ENCODE peak calls at places on chromosomes 4 and X, in nine cellular contexts. One of them, this sample, is unnamed.

GRCh38 chrX:15864629-15865028 is 10.0 kb upstream of the AP1S2 start:
- DNase-seq in upper lobe of right lung: no peak
- DNase-seq in lung: no peak
- DNase-seq in neuronal stem cell: no peak
- DNase-seq in CD4-positive, alpha-beta memory T cell: no peak
- DNase-seq in colonic mucosa: no peak
- DNase-seq in body of pancreas: no peak
- DNase-seq in pancreas: no peak
- DNase-seq in vagina: no peak
- DNase-seq in this sample: no peak

GRCh38 chr4:175776217-175776616 is 35.8 kb downstream of the GPM6A start:
- DNase-seq in upper lobe of right lung: no peak
- DNase-seq in lung: no peak
- DNase-seq in neuronal stem cell: no peak
- DNase-seq in CD4-positive, alpha-beta memory T cell: no peak
- DNase-seq in colonic mucosa: no peak
- DNase-seq in body of pancreas: peak; percentile 8
- DNase-seq in pancreas: no peak
- DNase-seq in vagina: no peak
- DNase-seq in this sample: no peak

GRCh38 chr4:171676555-171677215 is 136.5 kb upstream of the GALNTL6 start:
- DNase-seq in upper lobe of right lung: no peak
- DNase-seq in lung: no peak
- DNase-seq in neuronal stem cell: no peak
- DNase-seq in CD4-positive, alpha-beta memory T cell: no peak
- DNase-seq in colonic mucosa: no peak
- DNase-seq in body of pancreas: no peak
- DNase-seq in pancreas: no peak
- DNase-seq in vagina: no peak
- DNase-seq in this sample: no peak

GRCh38 chr4:76831475-76832390 is 66.2 kb downstream of the SOWAHB start:
- DNase-seq in upper lobe of right lung: no peak
- DNase-seq in lung: no peak
- DNase-seq in neuronal stem cell: no peak
- DNase-seq in CD4-positive, alpha-beta memory T cell: no peak
- DNase-seq in colonic mucosa: peak; percentile 30
- DNase-seq in body of pancreas: no peak
- DNase-seq in pancreas: no peak
- DNase-seq in vagina: no peak
- DNase-seq in this sample: no peak

GRCh38 chrX:154457491-154458115 is 478 bp upstream of the PLXNA3 start:
- DNase-seq in upper lobe of right lung: peak; percentile 78
- DNase-seq in lung: no peak
- DNase-seq in neuronal stem cell: no peak
- DNase-seq in CD4-positive, alpha-beta memory T cell: peak; percentile 78
- DNase-seq in colonic mucosa: peak; percentile 45
- DNase-seq in body of pancreas: peak; percentile 68
- DNase-seq in pancreas: peak; percentile 67
- DNase-seq in vagina: no peak
- DNase-seq in this sample: no peak

GRCh38 chrX:74242050-74242449 is 61.9 kb upstream of the ZCCHC13 start:
- DNase-seq in upper lobe of right lung: no peak
- DNase-seq in lung: no peak
- DNase-seq in neuronal stem cell: no peak
- DNase-seq in CD4-positive, alpha-beta memory T cell: no peak
- DNase-seq in colonic mucosa: no peak
- DNase-seq in body of pancreas: no peak
- DNase-seq in pancreas: no peak
- DNase-seq in vagina: no peak
- DNase-seq in this sample: no peak

GRCh38 chr4:129344058-129344457 is 248.1 kb downstream of the C4orf33 start:
- DNase-seq in upper lobe of right lung: no peak
- DNase-seq in lung: no peak
- DNase-seq in neuronal stem cell: peak; percentile 26
- DNase-seq in CD4-positive, alpha-beta memory T cell: no peak
- DNase-seq in colonic mucosa: peak; percentile 49
- DNase-seq in body of pancreas: peak; percentile 29
- DNase-seq in pancreas: no peak
- DNase-seq in vagina: no peak
- DNase-seq in this sample: no peak

GRCh38 chr4:59571805-59572430 is 1628.2 kb upstream of the ADGRL3 start:
- DNase-seq in upper lobe of right lung: no peak
- DNase-seq in lung: no peak
- DNase-seq in neuronal stem cell: no peak
- DNase-seq in CD4-positive, alpha-beta memory T cell: no peak
- DNase-seq in colonic mucosa: no peak
- DNase-seq in body of pancreas: no peak
- DNase-seq in pancreas: no peak
- DNase-seq in vagina: no peak
- DNase-seq in this sample: no peak

GRCh38 chrX:6382284-6382683 is 152.6 kb downstream of the VCX3A start:
- DNase-seq in upper lobe of right lung: no peak
- DNase-seq in lung: no peak
- DNase-seq in neuronal stem cell: no peak
- DNase-seq in CD4-positive, alpha-beta memory T cell: no peak
- DNase-seq in colonic mucosa: no peak
- DNase-seq in body of pancreas: peak; percentile 14
- DNase-seq in pancreas: no peak
- DNase-seq in vagina: no peak
- DNase-seq in this sample: no peak

GRCh38 chr4:125735107-125735506 is 420.4 kb downstream of the FAT4 start:
- DNase-seq in upper lobe of right lung: no peak
- DNase-seq in lung: peak; percentile 59
- DNase-seq in neuronal stem cell: peak; percentile 46
- DNase-seq in CD4-positive, alpha-beta memory T cell: no peak
- DNase-seq in colonic mucosa: no peak
- DNase-seq in body of pancreas: peak; percentile 31
- DNase-seq in pancreas: no peak
- DNase-seq in vagina: no peak
- DNase-seq in this sample: no peak

GRCh38 chr4:143586080-143586479 is 72.6 kb downstream of the SMARCA5 start:
- DNase-seq in upper lobe of right lung: no peak
- DNase-seq in lung: no peak
- DNase-seq in neuronal stem cell: no peak
- DNase-seq in CD4-positive, alpha-beta memory T cell: no peak
- DNase-seq in colonic mucosa: no peak
- DNase-seq in body of pancreas: no peak
- DNase-seq in pancreas: no peak
- DNase-seq in vagina: no peak
- DNase-seq in this sample: no peak

GRCh38 chr4:48706741-48707140 is 73.3 kb downstream of the FRYL start:
- DNase-seq in upper lobe of right lung: no peak
- DNase-seq in lung: no peak
- DNase-seq in neuronal stem cell: no peak
- DNase-seq in CD4-positive, alpha-beta memory T cell: no peak
- DNase-seq in colonic mucosa: no peak
- DNase-seq in body of pancreas: peak; percentile 9
- DNase-seq in pancreas: no peak
- DNase-seq in vagina: no peak
- DNase-seq in this sample: no peak

GRCh38 chrX:155880586-155881157 is 473 bp upstream of the VAMP7 start:
- DNase-seq in upper lobe of right lung: no peak
- DNase-seq in lung: no peak
- DNase-seq in neuronal stem cell: no peak
- DNase-seq in CD4-positive, alpha-beta memory T cell: no peak
- DNase-seq in colonic mucosa: no peak
- DNase-seq in body of pancreas: no peak
- DNase-seq in pancreas: no peak
- DNase-seq in vagina: no peak
- DNase-seq in this sample: no peak

GRCh38 chrX:16487620-16488380 is 162.2 kb upstream of the S100G start:
- DNase-seq in upper lobe of right lung: no peak
- DNase-seq in lung: no peak
- DNase-seq in neuronal stem cell: no peak
- DNase-seq in CD4-positive, alpha-beta memory T cell: no peak
- DNase-seq in colonic mucosa: no peak
- DNase-seq in body of pancreas: no peak
- DNase-seq in pancreas: no peak
- DNase-seq in vagina: no peak
- DNase-seq in this sample: no peak

GRCh38 chr4:187478292-187479205 is 517.0 kb upstream of the ZFP42 start:
- DNase-seq in upper lobe of right lung: no peak
- DNase-seq in lung: no peak
- DNase-seq in neuronal stem cell: no peak
- DNase-seq in CD4-positive, alpha-beta memory T cell: no peak
- DNase-seq in colonic mucosa: no peak
- DNase-seq in body of pancreas: no peak
- DNase-seq in pancreas: no peak
- DNase-seq in vagina: no peak
- DNase-seq in this sample: no peak

GRCh38 chrX:28979876-28980275 is 392.6 kb downstream of the IL1RAPL1 start:
- DNase-seq in upper lobe of right lung: no peak
- DNase-seq in lung: no peak
- DNase-seq in neuronal stem cell: no peak
- DNase-seq in CD4-positive, alpha-beta memory T cell: no peak
- DNase-seq in colonic mucosa: no peak
- DNase-seq in body of pancreas: no peak
- DNase-seq in pancreas: no peak
- DNase-seq in vagina: no peak
- DNase-seq in this sample: no peak

GRCh38 chrX:38215141-38215540 is 5.5 kb downstream of the SRPX start:
- DNase-seq in upper lobe of right lung: no peak
- DNase-seq in lung: no peak
- DNase-seq in neuronal stem cell: no peak
- DNase-seq in CD4-positive, alpha-beta memory T cell: no peak
- DNase-seq in colonic mucosa: no peak
- DNase-seq in body of pancreas: no peak
- DNase-seq in pancreas: no peak
- DNase-seq in vagina: no peak
- DNase-seq in this sample: no peak

GRCh38 chr4:77006753-77007355 is 57.3 kb downstream of the SEPTIN11 start:
- DNase-seq in upper lobe of right lung: no peak
- DNase-seq in lung: no peak
- DNase-seq in neuronal stem cell: no peak
- DNase-seq in CD4-positive, alpha-beta memory T cell: no peak
- DNase-seq in colonic mucosa: no peak
- DNase-seq in body of pancreas: no peak
- DNase-seq in pancreas: no peak
- DNase-seq in vagina: no peak
- DNase-seq in this sample: no peak

GRCh38 chr4:67131224-67131623 is 414.1 kb downstream of the CENPC start:
- DNase-seq in upper lobe of right lung: no peak
- DNase-seq in lung: no peak
- DNase-seq in neuronal stem cell: no peak
- DNase-seq in CD4-positive, alpha-beta memory T cell: no peak
- DNase-seq in colonic mucosa: no peak
- DNase-seq in body of pancreas: no peak
- DNase-seq in pancreas: no peak
- DNase-seq in vagina: no peak
- DNase-seq in this sample: no peak

GRCh38 chr4:184731056-184731455 is 2.8 kb downstream of the CENPU start:
- DNase-seq in upper lobe of right lung: no peak
- DNase-seq in lung: no peak
- DNase-seq in neuronal stem cell: no peak
- DNase-seq in CD4-positive, alpha-beta memory T cell: no peak
- DNase-seq in colonic mucosa: no peak
- DNase-seq in body of pancreas: no peak
- DNase-seq in pancreas: no peak
- DNase-seq in vagina: no peak
- DNase-seq in this sample: no peak

GRCh38 chrX:134642394-134642793 is 15.9 kb downstream of the PLAC1 start:
- DNase-seq in upper lobe of right lung: no peak
- DNase-seq in lung: no peak
- DNase-seq in neuronal stem cell: no peak
- DNase-seq in CD4-positive, alpha-beta memory T cell: no peak
- DNase-seq in colonic mucosa: no peak
- DNase-seq in body of pancreas: no peak
- DNase-seq in pancreas: no peak
- DNase-seq in vagina: no peak
- DNase-seq in this sample: no peak

GRCh38 chr4:173522874-173523395 is 7.1 kb downstream of the HAND2 start:
- DNase-seq in upper lobe of right lung: no peak
- DNase-seq in lung: no peak
- DNase-seq in neuronal stem cell: no peak
- DNase-seq in CD4-positive, alpha-beta memory T cell: no peak
- DNase-seq in colonic mucosa: no peak
- DNase-seq in body of pancreas: no peak
- DNase-seq in pancreas: no peak
- DNase-seq in vagina: no peak
- DNase-seq in this sample: no peak
- H3K27me3 ChIP-seq in upper lobe of right lung: peaks cover 98% of the 10 kb centered on the region
- H3K27me3 ChIP-seq in lung: peaks cover 14% of the 10 kb centered on the region
- H3K27me3 ChIP-seq in neuronal stem cell: peaks cover 81% of the 10 kb centered on the region
- H3K27me3 ChIP-seq in CD4-positive, alpha-beta memory T cell: peaks cover 97% of the 10 kb centered on the region
- H3K27me3 ChIP-seq in colonic mucosa: peaks cover 88% of the 10 kb centered on the region
- H3K27me3 ChIP-seq in body of pancreas: no peaks in the 10 kb centered on the region
- H3K27me3 ChIP-seq in pancreas: peaks cover 9% of the 10 kb centered on the region
- H3K27me3 ChIP-seq in vagina: peaks cover 4% of the 10 kb centered on the region
- H3K27me3 ChIP-seq in this sample: peaks cover 16% of the 10 kb centered on the region

GRCh38 chr4:38661371-38661770 is 2.6 kb upstream of the KLF3 start:
- DNase-seq in upper lobe of right lung: no peak
- DNase-seq in lung: no peak
- DNase-seq in neuronal stem cell: no peak
- DNase-seq in CD4-positive, alpha-beta memory T cell: no peak
- DNase-seq in colonic mucosa: no peak
- DNase-seq in body of pancreas: no peak
- DNase-seq in pancreas: no peak
- DNase-seq in vagina: no peak
- DNase-seq in this sample: no peak
- H3K27ac ChIP-seq in upper lobe of right lung: no peak overlapping the region
- H3K27ac ChIP-seq in lung: no peak overlapping the region
- H3K27ac ChIP-seq in neuronal stem cell: no peak overlapping the region
- H3K27ac ChIP-seq in CD4-positive, alpha-beta memory T cell: no peak overlapping the region
- H3K27ac ChIP-seq in colonic mucosa: no peak overlapping the region
- H3K27ac ChIP-seq in body of pancreas: no peak overlapping the region
- H3K27ac ChIP-seq in pancreas: no peak overlapping the region
- H3K27ac ChIP-seq in vagina: no peak overlapping the region
- H3K27ac ChIP-seq in this sample: no peak overlapping the region

DNA sequence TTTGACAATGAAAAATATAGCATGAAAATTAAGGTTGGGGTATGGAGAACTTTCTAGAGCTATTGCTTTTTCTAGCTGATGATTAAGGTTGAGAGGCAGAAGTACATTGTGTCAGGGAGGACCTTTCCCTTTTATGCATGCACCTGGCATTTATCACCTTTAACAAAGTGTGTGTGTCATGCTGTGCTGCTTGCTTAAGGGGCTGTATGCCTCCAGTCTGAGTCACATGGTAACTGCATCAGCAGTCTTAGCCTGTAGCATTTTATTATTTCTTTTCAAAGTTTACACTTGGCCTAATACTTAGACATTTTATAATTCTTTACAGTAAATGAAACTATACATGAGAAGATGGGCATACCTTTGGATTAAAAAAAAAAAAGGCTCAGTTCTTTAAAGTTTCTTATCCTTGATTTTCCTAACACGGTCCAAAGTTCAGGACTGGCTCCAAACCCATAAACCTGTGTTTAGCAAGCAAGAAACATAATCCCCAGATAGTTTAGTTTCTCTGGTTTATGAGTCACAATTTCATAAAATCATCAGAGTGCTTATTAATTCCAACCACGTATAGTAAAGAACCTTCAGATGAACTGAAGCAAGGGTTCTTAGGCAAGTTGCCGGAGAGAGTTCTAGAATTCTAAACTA is 14.5 kb downstream of the NPNT start:
- DNase-seq in upper lobe of right lung: no peak
- DNase-seq in lung: no peak
- DNase-seq in neuronal stem cell: no peak
- DNase-seq in CD4-positive, alpha-beta memory T cell: no peak
- DNase-seq in colonic mucosa: peak; percentile 53
- DNase-seq in body of pancreas: peak; percentile 25
- DNase-seq in pancreas: no peak
- DNase-seq in vagina: no peak
- DNase-seq in this sample: no peak
- H3K27me3 ChIP-seq in upper lobe of right lung: no peaks in the 10 kb centered on the region
- H3K27me3 ChIP-seq in lung: no peaks in the 10 kb centered on the region
- H3K27me3 ChIP-seq in neuronal stem cell: no peaks in the 10 kb centered on the region
- H3K27me3 ChIP-seq in CD4-positive, alpha-beta memory T cell: no peaks in the 10 kb centered on the region
- H3K27me3 ChIP-seq in colonic mucosa: no peaks in the 10 kb centered on the region
- H3K27me3 ChIP-seq in body of pancreas: no peaks in the 10 kb centered on the region
- H3K27me3 ChIP-seq in pancreas: no peaks in the 10 kb centered on the region
- H3K27me3 ChIP-seq in vagina: no peaks in the 10 kb centered on the region
- H3K27me3 ChIP-seq in this sample: no peaks in the 10 kb centered on the region

GRCh38 chr4:7362862-7363430 is 71.8 kb downstream of the PSAPL1 start:
- DNase-seq in upper lobe of right lung: no peak
- DNase-seq in lung: no peak
- DNase-seq in neuronal stem cell: no peak
- DNase-seq in CD4-positive, alpha-beta memory T cell: no peak
- DNase-seq in colonic mucosa: no peak
- DNase-seq in body of pancreas: no peak
- DNase-seq in pancreas: no peak
- DNase-seq in vagina: no peak
- DNase-seq in this sample: no peak
- H3K27ac ChIP-seq in upper lobe of right lung: no peak overlapping the region
- H3K27ac ChIP-seq in lung: no peak overlapping the region
- H3K27ac ChIP-seq in neuronal stem cell: no peak overlapping the region
- H3K27ac ChIP-seq in CD4-positive, alpha-beta memory T cell: no peak overlapping the region
- H3K27ac ChIP-seq in colonic mucosa: no peak overlapping the region
- H3K27ac ChIP-seq in body of pancreas: no peak overlapping the region
- H3K27ac ChIP-seq in pancreas: no peak overlapping the region
- H3K27ac ChIP-seq in vagina: no peak overlapping the region
- H3K27ac ChIP-seq in this sample: no peak overlapping the region